ENCODE peak calls at places on chromosomes 13 and 19, in eight cellular contexts. X, K, T, J, Y, O, F and S are unnamed samples.

GRCh38 chr19:42468273-42468796 is 25.6 kb upstream of the CXCL17 start:
- DNase-seq in X (no peak), K (no peak), T (no peak), J (peak), Y (no peak), O (no peak), F (no peak), S (no peak)

GRCh38 chr19:33133438-33134031 is 1.6 kb downstream of the WDR88 start:
- DNase-seq in X (no peak), K (no peak), T (no peak), J (no peak), Y (no peak), O (no peak), F (peak), S (no peak)

GRCh38 chr13:99610702-99611289 is 109.5 kb downstream of the TM9SF2 start:
- DNase-seq in X (no peak), K (no peak), T (no peak), J (no peak), Y (no peak), O (no peak), F (no peak), S (no peak)

GRCh38 chr13:108322206-108322824 is 52.8 kb downstream of the TNFSF13B start:
- DNase-seq in X (no peak), K (no peak), T (no peak), J (peak), Y (no peak), O (no peak), F (peak), S (peak)

GRCh38 chr13:49214917-49215376 is 5.2 kb upstream of the MLNR start:
- DNase-seq in X (peak), K (peak), T (peak), J (no peak), Y (no peak), O (no peak), F (no peak), S (peak)

GRCh38 chr19:7492142-7493055 is 3.6 kb upstream of the PEX11G start:
- DNase-seq in X (no peak), K (peak), T (no peak), J (no peak), Y (no peak), O (no peak), F (no peak), S (no peak)

GRCh38 chr19:30228726-30229523 is 143.3 kb upstream of the ZNF536 start:
- DNase-seq in X (no peak), K (no peak), T (no peak), J (no peak), Y (no peak), O (no peak), F (peak), S (no peak)

GRCh38 chr13:101649490-101650126 is 197.1 kb downstream of the ITGBL1 start:
- DNase-seq in X (no peak), K (no peak), T (no peak), J (peak), Y (no peak), O (no peak), F (no peak), S (no peak)

GRCh38 chr13:33776510-33776909 is 41.4 kb upstream of the RFC3 start:
- DNase-seq in X (no peak), K (no peak), T (no peak), J (no peak), Y (no peak), O (no peak), F (no peak), S (no peak)

GRCh38 chr13:113176292-113176691 is 17.8 kb downstream of the PROZ start:
- DNase-seq in X (no peak), K (peak), T (no peak), J (no peak), Y (no peak), O (no peak), F (no peak), S (peak)

GRCh38 chr13:50299546-50300249 is 284.5 kb downstream of the KCNRG start:
- DNase-seq in X (no peak), K (no peak), T (no peak), J (no peak), Y (no peak), O (no peak), F (no peak), S (no peak)

GRCh38 chr13:113742000-113742441 is 17.0 kb upstream of the TMEM255B start:
- DNase-seq in X (peak), K (peak), T (no peak), J (peak), Y (no peak), O (no peak), F (peak), S (no peak)

GRCh38 chr13:80533175-80533574 is 192.2 kb upstream of the SPRY2 start:
- DNase-seq in X (no peak), K (no peak), T (no peak), J (no peak), Y (no peak), O (no peak), F (no peak), S (no peak)

GRCh38 chr19:17090501-17091074 is 15.0 kb downstream of the MYO9B start:
- DNase-seq in X (no peak), K (peak), T (no peak), J (no peak), Y (no peak), O (no peak), F (no peak), S (no peak)

GRCh38 chr13:98492335-98493034 is 84.4 kb downstream of the STK24 start:
- DNase-seq in X (peak), K (no peak), T (no peak), J (no peak), Y (no peak), O (no peak), F (no peak), S (no peak)

GRCh38 chr13:45705936-45706335 is 3.8 kb downstream of the CBY2 start:
- DNase-seq in X (no peak), K (no peak), T (no peak), J (no peak), Y (no peak), O (no peak), F (no peak), S (peak)

GRCh38 chr13:81058211-81058915 is 717.4 kb upstream of the SPRY2 start:
- DNase-seq in X (no peak), K (no peak), T (no peak), J (no peak), Y (no peak), O (no peak), F (no peak), S (no peak)

GRCh38 chr13:59946924-59947323 is 216.8 kb downstream of the DIAPH3 start:
- DNase-seq in X (no peak), K (no peak), T (no peak), J (no peak), Y (no peak), O (no peak), F (no peak), S (no peak)

GRCh38 chr13:66154981-66155380 is 1075.2 kb downstream of the PCDH9 start:
- DNase-seq in X (no peak), K (no peak), T (no peak), J (no peak), Y (no peak), O (no peak), F (no peak), S (no peak)

GRCh38 chr13:75482070-75482819 is at the start of gene TBC1D4:
- DNase-seq in X (peak), K (peak), T (peak), J (peak), Y (peak), O (peak), F (peak), S (peak)

GRCh38 chr19:8254286-8255001 is 45.3 kb downstream of the CERS4 start:
- DNase-seq in X (no peak), K (no peak), T (no peak), J (no peak), Y (no peak), O (no peak), F (no peak), S (no peak)

GRCh38 chr13:98239156-98240076 is 62.3 kb upstream of the RNF113B start:
- DNase-seq in X (no peak), K (no peak), T (no peak), J (no peak), Y (no peak), O (no peak), F (no peak), S (no peak)

GRCh38 chr19:52897149-52897935 is at the start of gene ZNF320:
- DNase-seq in X (peak), K (peak), T (peak), J (peak), Y (peak), O (peak), F (peak), S (peak)

GRCh38 chr13:41505209-41505835 is 48.0 kb downstream of the RGCC start:
- DNase-seq in X (no peak), K (no peak), T (no peak), J (no peak), Y (no peak), O (no peak), F (no peak), S (no peak)

GRCh38 chr19:12783226-12783848 is 7.9 kb upstream of the JUNB start:
- DNase-seq in X (no peak), K (peak), T (no peak), J (peak), Y (no peak), O (no peak), F (no peak), S (peak)

GRCh38 chr19:48292798-48293197 is 22.9 kb downstream of the ZNF114 start:
- DNase-seq in X (no peak), K (no peak), T (no peak), J (peak), Y (no peak), O (no peak), F (no peak), S (no peak)

GRCh38 chr19:46791944-46792343 is 3.5 kb upstream of the SLC1A5 start:
- DNase-seq in X (no peak), K (peak), T (no peak), J (no peak), Y (no peak), O (no peak), F (peak), S (no peak)

GRCh38 chr19:54432144-54432738 is 16.8 kb upstream of the LENG8 start:
- DNase-seq in X (no peak), K (no peak), T (no peak), J (peak), Y (no peak), O (no peak), F (no peak), S (no peak)

GRCh38 chr19:53915000-53915399 is 5.9 kb downstream of the CACNG7 start:
- DNase-seq in X (no peak), K (no peak), T (no peak), J (no peak), Y (no peak), O (no peak), F (peak), S (no peak)

GRCh38 chr13:38024431-38024830 is 154.9 kb upstream of the TRPC4 start:
- DNase-seq in X (no peak), K (no peak), T (no peak), J (no peak), Y (no peak), O (no peak), F (no peak), S (no peak)

GRCh38 chr13:39835253-39835652 is 179.8 kb downstream of the COG6 start:
- DNase-seq in X (no peak), K (no peak), T (no peak), J (no peak), Y (no peak), O (no peak), F (no peak), S (no peak)

GRCh38 chr13:30845297-30846214 is 60.5 kb upstream of the MEDAG start:
- DNase-seq in X (no peak), K (no peak), T (no peak), J (no peak), Y (no peak), O (no peak), F (no peak), S (peak)

GRCh38 chr13:34174671-34175145 is 356.8 kb downstream of the RFC3 start:
- DNase-seq in X (no peak), K (no peak), T (no peak), J (no peak), Y (no peak), O (no peak), F (no peak), S (no peak)

GRCh38 chr13:34161829-34162544 is 344.0 kb downstream of the RFC3 start:
- DNase-seq in X (no peak), K (no peak), T (no peak), J (peak), Y (no peak), O (no peak), F (no peak), S (peak)

GRCh38 chr13:99211421-99212035 is 10.9 kb downstream of the UBAC2 start:
- DNase-seq in X (no peak), K (no peak), T (no peak), J (no peak), Y (no peak), O (no peak), F (no peak), S (no peak)

GRCh38 chr13:67520886-67521285 is 290.8 kb upstream of the PCDH9 start:
- DNase-seq in X (no peak), K (no peak), T (no peak), J (no peak), Y (no peak), O (no peak), F (no peak), S (no peak)

GRCh38 chr13:26623125-26623524 is 65.6 kb downstream of the WASF3 start:
- DNase-seq in X (no peak), K (no peak), T (no peak), J (no peak), Y (no peak), O (no peak), F (no peak), S (no peak)

GRCh38 chr13:99256709-99257108 is 1.5 kb downstream of the GPR18 start:
- DNase-seq in X (no peak), K (no peak), T (no peak), J (no peak), Y (no peak), O (no peak), F (no peak), S (no peak)

GRCh38 chr13:85853901-85854663 is 54.9 kb upstream of the SLITRK6 start:
- DNase-seq in X (no peak), K (no peak), T (no peak), J (no peak), Y (no peak), O (no peak), F (no peak), S (no peak)

GRCh38 chr19:632228-633067 is 889 bp downstream of the POLRMT start:
- DNase-seq in X (peak), K (peak), T (no peak), J (peak), Y (no peak), O (no peak), F (peak), S (peak)

DNA sequence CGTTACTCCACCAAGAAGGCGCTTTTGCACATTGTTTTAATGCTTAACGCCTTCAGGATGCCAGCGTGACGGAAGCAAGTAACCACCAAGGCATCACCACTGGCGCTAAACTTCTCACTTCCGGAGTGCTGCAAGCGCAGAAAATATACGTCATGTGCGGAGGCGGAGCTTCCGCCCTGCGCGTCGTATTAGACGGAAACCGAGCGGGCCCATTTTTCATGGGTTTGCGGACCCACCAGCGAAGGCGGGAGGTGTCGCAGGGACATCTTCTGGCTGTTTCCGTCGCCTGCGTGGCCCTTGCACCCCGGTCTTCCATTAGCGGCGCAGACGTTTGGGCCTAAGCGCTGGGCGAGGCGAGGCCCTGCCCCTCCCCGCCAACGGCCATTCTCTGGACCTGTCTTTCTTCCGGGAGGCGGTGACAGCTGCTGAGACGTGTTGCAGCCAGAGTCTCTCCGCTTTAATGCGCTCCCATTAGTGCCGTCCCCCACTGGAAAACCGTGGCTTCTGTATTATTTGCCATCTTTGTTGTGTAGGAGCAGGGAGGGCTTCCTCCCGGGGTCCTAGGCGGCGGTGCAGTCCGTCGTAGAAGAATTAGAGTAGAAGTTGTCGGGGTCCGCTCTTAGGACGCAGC is at the start of gene ERCC5:
- DNase-seq in X (peak), K (peak), T (peak), J (peak), Y (peak), O (peak), F (peak), S (peak)
- TF ChIP-seq CTCF in X (no peak), K (no peak), T (peak), J (no peak), Y (no peak), O (no peak), F (no peak), S (no peak)

DNA sequence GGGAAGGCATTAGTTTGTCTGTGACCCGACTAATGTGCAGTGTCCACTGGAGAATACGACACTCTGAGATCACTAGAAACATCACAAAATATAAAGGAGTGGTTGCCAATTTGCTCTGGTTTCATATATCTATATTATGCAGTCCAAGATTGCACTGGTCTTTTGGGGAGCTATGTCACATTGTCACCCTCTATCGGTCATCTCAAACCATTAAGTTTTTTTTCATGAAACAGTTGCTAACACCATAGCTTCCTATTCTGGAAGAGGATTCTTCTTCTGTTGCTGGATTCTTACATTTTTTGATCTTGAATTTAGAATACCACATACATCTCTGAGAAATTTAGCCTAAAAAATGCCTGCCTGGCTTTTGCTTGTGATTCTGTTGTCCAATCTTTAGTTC is 168.6 kb downstream of the LACC1 start:
- DNase-seq in X (no peak), K (no peak), T (no peak), J (no peak), Y (no peak), O (no peak), F (no peak), S (peak)
- TF ChIP-seq CTCF in X (no peak), K (no peak), T (no peak), J (no peak), Y (no peak), O (no peak), F (peak), S (peak)

GRCh38 chr19:9834302-9834725 is 804 bp upstream of the PIN1 start:
- DNase-seq in X (no peak), K (no peak), T (no peak), J (no peak), Y (no peak), O (no peak), F (no peak), S (no peak)

GRCh38 chr19:9838324-9838723 is 3.2 kb downstream of the PIN1 start:
- DNase-seq in X (no peak), K (no peak), T (no peak), J (no peak), Y (no peak), O (no peak), F (no peak), S (no peak)

GRCh38 chr19:9834726-9835506 is at the start of gene PIN1:
- DNase-seq in X (peak), K (peak), T (peak), J (peak), Y (peak), O (peak), F (peak), S (peak)

GRCh38 chr19:9835507-9835949 is 410 bp downstream of the PIN1 start:
- DNase-seq in X (no peak), K (no peak), T (no peak), J (no peak), Y (no peak), O (no peak), F (no peak), S (no peak)

DNA sequence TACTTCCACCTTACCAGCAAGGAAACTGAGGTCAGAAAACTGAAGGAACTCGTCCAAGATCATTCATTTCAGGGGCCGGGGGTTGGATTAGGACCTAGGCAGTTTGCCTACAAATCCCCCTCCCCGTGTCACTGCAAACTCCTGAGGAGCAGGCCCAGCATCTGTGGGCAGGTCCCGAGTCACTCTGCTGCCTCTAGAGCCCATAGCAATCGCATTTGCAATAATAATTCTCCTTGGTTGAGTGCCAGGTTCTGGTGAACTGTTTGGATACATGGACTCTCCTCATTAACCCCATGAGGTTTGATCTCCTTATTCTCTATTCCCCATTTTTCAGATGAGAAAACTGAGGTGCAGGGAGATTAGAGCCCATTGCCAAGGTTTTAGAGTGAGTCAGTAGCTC is 903 bp downstream of the PIN1 start:
- DNase-seq in X (no peak), K (no peak), T (no peak), J (no peak), Y (no peak), O (no peak), F (peak), S (peak)
- TF ChIP-seq CTCF in X (no peak), K (no peak), T (no peak), J (no peak), Y (no peak), O (no peak), F (no peak), S (no peak)

GRCh38 chr19:40542197-40542859 is 34.3 kb upstream of the SHKBP1 start:
- DNase-seq in X (no peak), K (no peak), T (peak), J (no peak), Y (peak), O (no peak), F (peak), S (no peak)
- TF ChIP-seq CTCF in X (no peak), K (no peak), T (no peak), J (no peak), Y (no peak), O (no peak), F (no peak), S (no peak)

GRCh38 chr19:15815306-15815705 is at the start of gene OR10H1:
- DNase-seq in X (no peak), K (no peak), T (no peak), J (peak), Y (no peak), O (no peak), F (no peak), S (no peak)
- TF ChIP-seq CTCF in X (no peak), K (no peak), T (no peak), J (no peak), Y (no peak), O (no peak), F (no peak), S (no peak)

GRCh38 chr19:19385131-19385899 is 20.2 kb upstream of the GATAD2A start:
- DNase-seq in X (peak), K (peak), T (peak), J (peak), Y (peak), O (peak), F (peak), S (peak)
- TF ChIP-seq CTCF in X (no peak), K (no peak), T (peak), J (no peak), Y (peak), O (peak), F (peak), S (peak)

GRCh38 chr13:44230071-44230470 is 143.6 kb upstream of the SERP2 start:
- DNase-seq in X (no peak), K (no peak), T (no peak), J (no peak), Y (no peak), O (no peak), F (no peak), S (no peak)
- TF ChIP-seq CTCF in X (no peak), K (no peak), T (no peak), J (no peak), Y (no peak), O (no peak), F (no peak), S (no peak)